ENCODE peak calls at places on chromosome 21, in six cellular contexts. One of them, this sample, is unnamed.

GRCh38 chr21:38948377-38948776 is 142.6 kb downstream of the ETS2 start:
- DNase-seq in esophagus squamous epithelium: no peak
- DNase-seq in colonic mucosa: no peak
- DNase-seq in left ventricle myocardium inferior: no peak
- DNase-seq in right atrium auricular region: no peak
- DNase-seq in endothelial cell of umbilical vein: no peak
- DNase-seq in this sample: no peak

GRCh38 chr21:28991861-28992525 is 684 bp downstream of the LTN1 start:
- DNase-seq in esophagus squamous epithelium: no peak
- DNase-seq in colonic mucosa: no peak
- DNase-seq in left ventricle myocardium inferior: no peak
- DNase-seq in right atrium auricular region: no peak
- DNase-seq in endothelial cell of umbilical vein: no peak
- DNase-seq in this sample: no peak

GRCh38 chr21:16193758-16194606 is 464.2 kb downstream of the USP25 start:
- DNase-seq in esophagus squamous epithelium: no peak
- DNase-seq in colonic mucosa: peak; percentile 28
- DNase-seq in left ventricle myocardium inferior: peak; percentile 58
- DNase-seq in right atrium auricular region: peak; percentile 84
- DNase-seq in endothelial cell of umbilical vein: peak; percentile 91
- DNase-seq in this sample: peak; percentile 68

GRCh38 chr21:34008618-34009017 is 64.8 kb upstream of the MRPS6 start:
- DNase-seq in esophagus squamous epithelium: no peak
- DNase-seq in colonic mucosa: no peak
- DNase-seq in left ventricle myocardium inferior: no peak
- DNase-seq in right atrium auricular region: no peak
- DNase-seq in endothelial cell of umbilical vein: no peak
- DNase-seq in this sample: no peak

GRCh38 chr21:46605759-46606426 is 1.0 kb upstream of the S100B start:
- DNase-seq in esophagus squamous epithelium: no peak
- DNase-seq in colonic mucosa: no peak
- DNase-seq in left ventricle myocardium inferior: peak; percentile 37
- DNase-seq in right atrium auricular region: no peak
- DNase-seq in endothelial cell of umbilical vein: no peak
- DNase-seq in this sample: no peak

GRCh38 chr21:32207096-32207716 is 71.6 kb downstream of the MIS18A start:
- DNase-seq in esophagus squamous epithelium: no peak
- DNase-seq in colonic mucosa: no peak
- DNase-seq in left ventricle myocardium inferior: no peak
- DNase-seq in right atrium auricular region: no peak
- DNase-seq in endothelial cell of umbilical vein: no peak
- DNase-seq in this sample: no peak

GRCh38 chr21:32155226-32155625 is 123.6 kb downstream of the MIS18A start:
- DNase-seq in esophagus squamous epithelium: no peak
- DNase-seq in colonic mucosa: no peak
- DNase-seq in left ventricle myocardium inferior: no peak
- DNase-seq in right atrium auricular region: no peak
- DNase-seq in endothelial cell of umbilical vein: no peak
- DNase-seq in this sample: no peak

GRCh38 chr21:34072145-34073031 is 990 bp upstream of the MRPS6 start:
- DNase-seq in esophagus squamous epithelium: no peak
- DNase-seq in colonic mucosa: no peak
- DNase-seq in left ventricle myocardium inferior: no peak
- DNase-seq in right atrium auricular region: no peak
- DNase-seq in endothelial cell of umbilical vein: no peak
- DNase-seq in this sample: peak; percentile 67

GRCh38 chr21:46048926-46049889 is 48.7 kb upstream of the COL6A2 start:
- DNase-seq in esophagus squamous epithelium: no peak
- DNase-seq in colonic mucosa: peak; percentile 62
- DNase-seq in left ventricle myocardium inferior: peak; percentile 90
- DNase-seq in right atrium auricular region: peak; percentile 95
- DNase-seq in endothelial cell of umbilical vein: no peak
- DNase-seq in this sample: no peak

GRCh38 chr21:16563795-16564194 is 834.0 kb downstream of the USP25 start:
- DNase-seq in esophagus squamous epithelium: no peak
- DNase-seq in colonic mucosa: no peak
- DNase-seq in left ventricle myocardium inferior: no peak
- DNase-seq in right atrium auricular region: no peak
- DNase-seq in endothelial cell of umbilical vein: peak; percentile 62
- DNase-seq in this sample: peak; percentile 58

GRCh38 chr21:34528131-34528561 is 16.1 kb upstream of the KCNE1 start:
- DNase-seq in esophagus squamous epithelium: no peak
- DNase-seq in colonic mucosa: no peak
- DNase-seq in left ventricle myocardium inferior: no peak
- DNase-seq in right atrium auricular region: no peak
- DNase-seq in endothelial cell of umbilical vein: no peak
- DNase-seq in this sample: no peak

GRCh38 chr21:35963920-35964451 is 96.3 kb downstream of the SETD4 start:
- DNase-seq in esophagus squamous epithelium: no peak
- DNase-seq in colonic mucosa: no peak
- DNase-seq in left ventricle myocardium inferior: no peak
- DNase-seq in right atrium auricular region: no peak
- DNase-seq in endothelial cell of umbilical vein: no peak
- DNase-seq in this sample: no peak

GRCh38 chr21:17585875-17586450 is 26.7 kb downstream of the BTG3 start:
- DNase-seq in esophagus squamous epithelium: no peak
- DNase-seq in colonic mucosa: peak; percentile 38
- DNase-seq in left ventricle myocardium inferior: no peak
- DNase-seq in right atrium auricular region: no peak
- DNase-seq in endothelial cell of umbilical vein: peak; percentile 56
- DNase-seq in this sample: no peak

GRCh38 chr21:35648512-35648911 is 411.8 kb downstream of the SETD4 start:
- DNase-seq in esophagus squamous epithelium: no peak
- DNase-seq in colonic mucosa: no peak
- DNase-seq in left ventricle myocardium inferior: no peak
- DNase-seq in right atrium auricular region: no peak
- DNase-seq in endothelial cell of umbilical vein: no peak
- DNase-seq in this sample: peak; percentile 23

GRCh38 chr21:29610960-29611359 is 312.2 kb downstream of the BACH1 start:
- DNase-seq in esophagus squamous epithelium: no peak
- DNase-seq in colonic mucosa: no peak
- DNase-seq in left ventricle myocardium inferior: no peak
- DNase-seq in right atrium auricular region: no peak
- DNase-seq in endothelial cell of umbilical vein: no peak
- DNase-seq in this sample: no peak

GRCh38 chr21:29340228-29340627 is 41.5 kb downstream of the BACH1 start:
- DNase-seq in esophagus squamous epithelium: no peak
- DNase-seq in colonic mucosa: no peak
- DNase-seq in left ventricle myocardium inferior: no peak
- DNase-seq in right atrium auricular region: no peak
- DNase-seq in endothelial cell of umbilical vein: no peak
- DNase-seq in this sample: no peak

GRCh38 chr21:38787461-38788274 is 18.1 kb upstream of the ETS2 start:
- DNase-seq in esophagus squamous epithelium: no peak
- DNase-seq in colonic mucosa: peak; percentile 86
- DNase-seq in left ventricle myocardium inferior: no peak
- DNase-seq in right atrium auricular region: no peak
- DNase-seq in endothelial cell of umbilical vein: no peak
- DNase-seq in this sample: peak; percentile 74

GRCh38 chr21:36504067-36505058 is 24.4 kb upstream of the CLDN14 start:
- DNase-seq in esophagus squamous epithelium: no peak
- DNase-seq in colonic mucosa: peak; percentile 48
- DNase-seq in left ventricle myocardium inferior: no peak
- DNase-seq in right atrium auricular region: no peak
- DNase-seq in endothelial cell of umbilical vein: peak; percentile 55
- DNase-seq in this sample: no peak

GRCh38 chr21:33780631-33781030 is 135.0 kb downstream of the ATP5PO start:
- DNase-seq in esophagus squamous epithelium: no peak
- DNase-seq in colonic mucosa: no peak
- DNase-seq in left ventricle myocardium inferior: no peak
- DNase-seq in right atrium auricular region: no peak
- DNase-seq in endothelial cell of umbilical vein: no peak
- DNase-seq in this sample: no peak

GRCh38 chr21:16176570-16176969 is 446.8 kb downstream of the USP25 start:
- DNase-seq in esophagus squamous epithelium: no peak
- DNase-seq in colonic mucosa: no peak
- DNase-seq in left ventricle myocardium inferior: no peak
- DNase-seq in right atrium auricular region: no peak
- DNase-seq in endothelial cell of umbilical vein: no peak
- DNase-seq in this sample: no peak

GRCh38 chr21:46634966-46635323 is 529 bp upstream of the PRMT2 start:
- DNase-seq in esophagus squamous epithelium: no peak
- DNase-seq in colonic mucosa: peak; percentile 66
- DNase-seq in left ventricle myocardium inferior: no peak
- DNase-seq in right atrium auricular region: peak; percentile 80
- DNase-seq in endothelial cell of umbilical vein: peak; percentile 89
- DNase-seq in this sample: peak; percentile 68

GRCh38 chr21:37350472-37350871 is 16.1 kb upstream of the DYRK1A start:
- DNase-seq in esophagus squamous epithelium: no peak
- DNase-seq in colonic mucosa: no peak
- DNase-seq in left ventricle myocardium inferior: no peak
- DNase-seq in right atrium auricular region: no peak
- DNase-seq in endothelial cell of umbilical vein: no peak
- DNase-seq in this sample: no peak

GRCh38 chr21:32448803-32449594 is 36.5 kb downstream of the EVA1C start:
- DNase-seq in esophagus squamous epithelium: no peak
- DNase-seq in colonic mucosa: no peak
- DNase-seq in left ventricle myocardium inferior: no peak
- DNase-seq in right atrium auricular region: no peak
- DNase-seq in endothelial cell of umbilical vein: no peak
- DNase-seq in this sample: no peak

GRCh38 chr21:15139881-15140280 is 75.1 kb upstream of the NRIP1 start:
- DNase-seq in esophagus squamous epithelium: no peak
- DNase-seq in colonic mucosa: no peak
- DNase-seq in left ventricle myocardium inferior: no peak
- DNase-seq in right atrium auricular region: no peak
- DNase-seq in endothelial cell of umbilical vein: no peak
- DNase-seq in this sample: no peak

GRCh38 chr21:37139902-37140301 is 66.8 kb downstream of the TTC3 start:
- DNase-seq in esophagus squamous epithelium: no peak
- DNase-seq in colonic mucosa: no peak
- DNase-seq in left ventricle myocardium inferior: no peak
- DNase-seq in right atrium auricular region: no peak
- DNase-seq in endothelial cell of umbilical vein: no peak
- DNase-seq in this sample: no peak

GRCh38 chr21:45880097-45881068 is 101.2 kb upstream of the COL6A1 start:
- DNase-seq in esophagus squamous epithelium: no peak
- DNase-seq in colonic mucosa: peak; percentile 68
- DNase-seq in left ventricle myocardium inferior: peak; percentile 60
- DNase-seq in right atrium auricular region: no peak
- DNase-seq in endothelial cell of umbilical vein: peak; percentile 44
- DNase-seq in this sample: peak; percentile 79

GRCh38 chr21:38766987-38767722 is 38.6 kb upstream of the ETS2 start:
- DNase-seq in esophagus squamous epithelium: no peak
- DNase-seq in colonic mucosa: peak; percentile 60
- DNase-seq in left ventricle myocardium inferior: no peak
- DNase-seq in right atrium auricular region: peak; percentile 47
- DNase-seq in endothelial cell of umbilical vein: no peak
- DNase-seq in this sample: peak; percentile 54

GRCh38 chr21:33791058-33791457 is 124.5 kb downstream of the ATP5PO start:
- DNase-seq in esophagus squamous epithelium: no peak
- DNase-seq in colonic mucosa: no peak
- DNase-seq in left ventricle myocardium inferior: no peak
- DNase-seq in right atrium auricular region: no peak
- DNase-seq in endothelial cell of umbilical vein: no peak
- DNase-seq in this sample: no peak

GRCh38 chr21:39660596-39660995 is 47.9 kb downstream of the B3GALT5 start:
- DNase-seq in esophagus squamous epithelium: no peak
- DNase-seq in colonic mucosa: peak; percentile 58
- DNase-seq in left ventricle myocardium inferior: peak; percentile 45
- DNase-seq in right atrium auricular region: peak; percentile 64
- DNase-seq in endothelial cell of umbilical vein: peak; percentile 43
- DNase-seq in this sample: no peak

GRCh38 chr21:21907271-21907670 is 909.1 kb downstream of the NCAM2 start:
- DNase-seq in esophagus squamous epithelium: no peak
- DNase-seq in colonic mucosa: no peak
- DNase-seq in left ventricle myocardium inferior: no peak
- DNase-seq in right atrium auricular region: no peak
- DNase-seq in endothelial cell of umbilical vein: no peak
- DNase-seq in this sample: no peak

GRCh38 chr21:22925032-22925431 is 1926.8 kb downstream of the NCAM2 start:
- DNase-seq in esophagus squamous epithelium: no peak
- DNase-seq in colonic mucosa: no peak
- DNase-seq in left ventricle myocardium inferior: no peak
- DNase-seq in right atrium auricular region: no peak
- DNase-seq in endothelial cell of umbilical vein: no peak
- DNase-seq in this sample: no peak

GRCh38 chr21:46439906-46440305 is 18.8 kb upstream of the DIP2A start:
- DNase-seq in esophagus squamous epithelium: no peak
- DNase-seq in colonic mucosa: no peak
- DNase-seq in left ventricle myocardium inferior: no peak
- DNase-seq in right atrium auricular region: no peak
- DNase-seq in endothelial cell of umbilical vein: no peak
- DNase-seq in this sample: no peak

GRCh38 chr21:43600642-43601397 is 58.5 kb downstream of the HSF2BP start:
- DNase-seq in esophagus squamous epithelium: no peak
- DNase-seq in colonic mucosa: no peak
- DNase-seq in left ventricle myocardium inferior: no peak
- DNase-seq in right atrium auricular region: no peak
- DNase-seq in endothelial cell of umbilical vein: no peak
- DNase-seq in this sample: no peak

GRCh38 chr21:23452384-23453083 is 2154.7 kb downstream of the MRPL39 start:
- DNase-seq in esophagus squamous epithelium: no peak
- DNase-seq in colonic mucosa: no peak
- DNase-seq in left ventricle myocardium inferior: no peak
- DNase-seq in right atrium auricular region: no peak
- DNase-seq in endothelial cell of umbilical vein: no peak
- DNase-seq in this sample: no peak

GRCh38 chr21:36103434-36103833 is 31.4 kb upstream of the CBR3 start:
- DNase-seq in esophagus squamous epithelium: no peak
- DNase-seq in colonic mucosa: no peak
- DNase-seq in left ventricle myocardium inferior: no peak
- DNase-seq in right atrium auricular region: no peak
- DNase-seq in endothelial cell of umbilical vein: no peak
- DNase-seq in this sample: no peak

GRCh38 chr21:44712203-44713028 is 1.0 kb upstream of the TSPEAR start:
- DNase-seq in esophagus squamous epithelium: no peak
- DNase-seq in colonic mucosa: no peak
- DNase-seq in left ventricle myocardium inferior: no peak
- DNase-seq in right atrium auricular region: no peak
- DNase-seq in endothelial cell of umbilical vein: no peak
- DNase-seq in this sample: no peak
- H3K27me3 ChIP-seq in esophagus squamous epithelium: peaks cover 23% of the 10 kb centered on the region
- H3K27me3 ChIP-seq in colonic mucosa: peaks cover 55% of the 10 kb centered on the region
- H3K27me3 ChIP-seq in left ventricle myocardium inferior: peaks cover 74% of the 10 kb centered on the region
- H3K27me3 ChIP-seq in right atrium auricular region: no peaks in the 10 kb centered on the region
- H3K27me3 ChIP-seq in endothelial cell of umbilical vein: peaks cover 70% of the 10 kb centered on the region
- H3K27me3 ChIP-seq in this sample: peaks cover 34% of the 10 kb centered on the region

GRCh38 chr21:26881504-26882228 is 36.5 kb upstream of the ADAMTS1 start:
- DNase-seq in esophagus squamous epithelium: no peak
- DNase-seq in colonic mucosa: no peak
- DNase-seq in left ventricle myocardium inferior: no peak
- DNase-seq in right atrium auricular region: no peak
- DNase-seq in endothelial cell of umbilical vein: peak; percentile 39
- DNase-seq in this sample: no peak
- H3K9me3 ChIP-seq in esophagus squamous epithelium: no peaks in the 10 kb centered on the region
- H3K9me3 ChIP-seq in colonic mucosa: no peaks in the 10 kb centered on the region
- H3K9me3 ChIP-seq in left ventricle myocardium inferior: no peaks in the 10 kb centered on the region
- H3K9me3 ChIP-seq in right atrium auricular region: no peaks in the 10 kb centered on the region
- H3K9me3 ChIP-seq in endothelial cell of umbilical vein: no peaks in the 10 kb centered on the region
- H3K9me3 ChIP-seq in this sample: no peaks in the 10 kb centered on the region

GRCh38 chr21:26091480-26092018 is 79.0 kb downstream of the APP start:
- DNase-seq in esophagus squamous epithelium: no peak
- DNase-seq in colonic mucosa: no peak
- DNase-seq in left ventricle myocardium inferior: no peak
- DNase-seq in right atrium auricular region: no peak
- DNase-seq in endothelial cell of umbilical vein: no peak
- DNase-seq in this sample: no peak
- TF ChIP-seq CTCF in esophagus squamous epithelium: no peak
- TF ChIP-seq CTCF in colonic mucosa: no peak
- TF ChIP-seq CTCF in left ventricle myocardium inferior: no peak
- TF ChIP-seq CTCF in right atrium auricular region: no peak
- TF ChIP-seq CTCF in endothelial cell of umbilical vein: no peak
- TF ChIP-seq CTCF in this sample: no peak

GRCh38 chr21:42237161-42237560 is 18.2 kb downstream of the ABCG1 start:
- DNase-seq in esophagus squamous epithelium: no peak
- DNase-seq in colonic mucosa: no peak
- DNase-seq in left ventricle myocardium inferior: no peak
- DNase-seq in right atrium auricular region: no peak
- DNase-seq in endothelial cell of umbilical vein: no peak
- DNase-seq in this sample: no peak
- H3K27me3 ChIP-seq in esophagus squamous epithelium: no peaks in the 10 kb centered on the region
- H3K27me3 ChIP-seq in colonic mucosa: no peaks in the 10 kb centered on the region
- H3K27me3 ChIP-seq in left ventricle myocardium inferior: no peaks in the 10 kb centered on the region
- H3K27me3 ChIP-seq in right atrium auricular region: no peaks in the 10 kb centered on the region
- H3K27me3 ChIP-seq in endothelial cell of umbilical vein: peaks cover 5% of the 10 kb centered on the region
- H3K27me3 ChIP-seq in this sample: no peaks in the 10 kb centered on the region

This sample was measured in right lobe of liver.